ENCODE peak calls at places on chromosomes 11 and 22, in six cellular contexts. V is fibroblast of pulmonary artery, W is nephron progenitor cell, F is GM12865, D is epithelial cell of esophagus, R is kidney epithelial cell. I is an unnamed sample.

GRCh38 chr22:43060213-43060612 is 29.0 kb downstream of the TTLL1 start:
- DNase-seq in D (peak), F (peak), W (peak), V (peak), R (no peak), I (peak)

GRCh38 chr11:33685061-33685460 is 15.6 kb downstream of the C11orf91 start:
- DNase-seq in F (no peak), D (peak), W (no peak), V (no peak), R (no peak), I (no peak)

GRCh38 chr11:101470881-101471535 is 112.8 kb downstream of the TRPC6 start:
- DNase-seq in R (no peak), F (no peak), W (no peak), D (peak), V (no peak), I (no peak)

GRCh38 chr11:113994077-113994954 is 19.4 kb downstream of the HTR3A start:
- DNase-seq in W (peak), D (peak), V (peak), R (no peak), F (no peak), I (peak)

GRCh38 chr11:59201376-59201775 is 11.4 kb downstream of the MPEG1 start:
- DNase-seq in D (peak), R (no peak), F (peak), V (no peak), W (no peak), I (no peak)

GRCh38 chr11:57566035-57566504 is 1.4 kb downstream of the UBE2L6 start:
- DNase-seq in W (no peak), F (peak), V (peak), D (peak), R (no peak), I (no peak)

GRCh38 chr11:61698173-61698965 is 18.2 kb downstream of the DAGLA start:
- DNase-seq in D (no peak), R (no peak), V (no peak), W (no peak), F (no peak), I (no peak)

GRCh38 chr22:31776231-31776630 is 22.4 kb downstream of the DEPDC5 start:
- DNase-seq in F (no peak), V (no peak), W (no peak), R (no peak), D (peak), I (no peak)

GRCh38 chr11:63508009-63508408 is 2.1 kb downstream of the LGALS12 start:
- DNase-seq in W (peak), V (no peak), R (no peak), D (no peak), F (peak), I (peak)

GRCh38 chr11:36034572-36035331 is 90.9 kb downstream of the LDLRAD3 start:
- DNase-seq in V (peak), W (no peak), F (no peak), D (peak), R (peak), I (no peak)

GRCh38 chr22:37802310-37803194 is 5.2 kb upstream of the GCAT start:
- DNase-seq in F (no peak), D (peak), R (no peak), W (peak), V (peak), I (peak)

GRCh38 chr11:23263466-23263865 is 403.2 kb upstream of the CCDC179 start:
- DNase-seq in W (no peak), F (no peak), R (no peak), D (no peak), V (no peak), I (no peak)

GRCh38 chr22:49648053-49648452 is 179.6 kb downstream of the BRD1 start:
- DNase-seq in R (no peak), D (no peak), W (no peak), F (no peak), V (no peak), I (no peak)

GRCh38 chr22:49645791-49646550 is 181.7 kb downstream of the BRD1 start:
- DNase-seq in R (no peak), F (no peak), V (no peak), W (no peak), D (no peak), I (no peak)

GRCh38 chr22:49649166-49649565 is 178.5 kb downstream of the BRD1 start:
- DNase-seq in R (no peak), V (no peak), W (no peak), D (no peak), F (no peak), I (no peak)

GRCh38 chr22:49646876-49647275 is 180.8 kb downstream of the BRD1 start:
- DNase-seq in F (no peak), R (no peak), D (no peak), V (no peak), W (no peak), I (no peak)

GRCh38 chr22:49647346-49648026 is 180.2 kb downstream of the BRD1 start:
- DNase-seq in W (peak), F (no peak), D (no peak), V (no peak), R (no peak), I (no peak)
- TF ChIP-seq CTCF in W (no peak), F (no peak), D (no peak), V (no peak), R (no peak), I (no peak)

GRCh38 chr11:86115542-86116385 is 46.9 kb upstream of the PICALM start:
- DNase-seq in V (peak), F (peak), W (no peak), D (peak), R (no peak), I (no peak)
- TF ChIP-seq CTCF in V (peak), F (no peak), W (no peak), D (peak), R (peak), I (no peak)

GRCh38 chr11:112437096-112437495 is 176.4 kb upstream of the PLET1 start:
- DNase-seq in F (no peak), R (no peak), V (no peak), W (no peak), D (peak), I (no peak)

GRCh38 chr11:112439614-112440013 is 179.0 kb upstream of the PLET1 start:
- DNase-seq in F (no peak), W (no peak), D (no peak), R (no peak), V (no peak), I (no peak)

GRCh38 chr11:112440518-112440917 is 179.9 kb upstream of the PLET1 start:
- DNase-seq in W (no peak), D (peak), R (no peak), F (peak), V (no peak), I (peak)
- TF ChIP-seq CTCF in W (peak), D (no peak), R (no peak), F (no peak), V (no peak), I (no peak)

DNA sequence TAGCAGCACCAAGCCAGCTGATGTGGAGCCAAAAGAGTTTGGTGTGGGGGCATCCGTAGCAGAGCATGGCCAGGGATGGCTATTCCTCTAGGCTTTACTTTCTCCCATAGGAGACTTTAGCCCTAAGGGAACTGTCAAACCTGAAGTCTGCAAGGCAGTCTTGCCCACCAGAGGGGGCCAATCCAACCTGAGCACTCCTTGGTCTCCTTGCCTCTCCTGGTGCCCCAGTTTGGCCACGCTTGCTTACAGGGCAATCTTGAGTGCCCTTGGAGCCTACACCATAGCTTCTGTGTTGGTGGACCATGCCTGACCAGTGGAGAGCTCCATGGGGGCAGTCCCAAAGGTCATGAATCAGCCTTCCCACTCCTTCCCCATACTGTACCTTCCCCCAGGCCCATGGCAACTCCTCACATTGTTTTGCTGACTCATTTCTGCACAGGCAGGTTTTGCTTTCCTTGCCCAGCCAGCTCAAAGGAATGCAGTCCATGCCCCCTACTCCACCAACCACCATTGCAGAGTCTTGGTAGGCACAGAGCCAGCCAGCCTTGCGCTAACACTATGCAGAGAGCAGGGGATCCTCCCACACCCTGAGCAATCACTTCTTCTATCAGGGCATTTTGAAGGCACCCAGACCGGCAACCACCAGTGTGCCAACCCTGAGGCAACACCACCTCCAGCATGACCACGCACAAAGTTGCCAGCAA is 1421.2 kb upstream of the RAG2 start:
- DNase-seq in W (no peak), R (peak), V (peak), D (peak), F (no peak), I (peak)
- TF ChIP-seq CTCF in W (no peak), R (peak), V (no peak), D (peak), F (no peak), I (no peak)

GRCh38 chr22:29689872-29690213 is 30.0 kb upstream of the CABP7 start:
- DNase-seq in D (peak), W (peak), V (peak), R (no peak), F (peak), I (peak)
- TF ChIP-seq CTCF in D (peak), W (peak), V (peak), R (peak), F (peak), I (peak)

DNA sequence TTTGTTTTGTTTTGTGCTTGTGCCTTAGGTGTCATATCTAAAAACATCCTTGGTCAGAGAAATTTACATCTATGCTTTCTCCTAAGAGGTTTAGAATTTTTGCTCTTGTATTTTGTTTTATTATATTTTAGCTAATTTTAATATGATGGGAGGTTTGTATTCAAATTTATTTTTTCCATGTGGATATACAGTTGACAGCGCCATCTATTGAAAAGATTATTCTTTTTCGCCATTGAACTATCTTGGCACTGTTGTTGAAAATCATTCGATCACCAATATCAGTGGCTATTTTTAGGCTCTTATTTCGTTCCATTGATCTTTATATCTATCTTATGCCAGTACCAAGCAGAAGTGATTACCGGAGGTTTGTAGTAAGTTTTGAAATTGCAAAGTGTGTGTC is 510.3 kb downstream of the BRD1 start:
- DNase-seq in D (no peak), V (no peak), F (no peak), W (no peak), R (no peak), I (no peak)
- TF ChIP-seq CTCF in D (no peak), V (no peak), F (no peak), W (no peak), R (no peak), I (peak)

DNA sequence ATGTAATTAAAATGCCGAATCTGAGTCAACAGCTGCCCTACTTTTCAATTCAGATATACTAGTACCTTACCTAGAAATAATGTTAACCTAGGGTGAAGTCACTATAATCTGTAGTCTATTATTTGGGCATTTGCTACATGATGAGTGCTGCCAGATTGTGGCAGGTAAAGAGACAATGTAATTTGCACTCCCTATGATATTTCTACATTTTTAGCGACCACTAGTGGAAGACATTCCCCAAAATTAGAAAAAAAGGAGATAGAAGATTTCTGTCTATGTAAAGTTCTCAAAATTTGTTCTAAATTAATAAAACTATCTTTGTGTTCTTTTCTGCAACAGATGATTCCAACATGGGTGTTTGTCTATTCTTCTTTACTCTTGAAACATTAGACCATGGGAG is 14.1 kb downstream of the MS4A1 start:
- DNase-seq in R (no peak), V (no peak), W (no peak), D (no peak), F (no peak), I (no peak)
- TF ChIP-seq CTCF in R (no peak), V (no peak), W (no peak), D (no peak), F (no peak), I (no peak)

I was measured in endothelial cell.